ENCODE peak calls at places on chromosomes 13 and 19, in four cellular contexts. G is astrocyte of the cerebellum; F is stimulated activated CD8-positive, alpha-beta memory T cell treated with anti-CD3 and anti-CD28 coated beads, Interleukin-15, amount 100 ng/mL, for 4 hours; H is breast epithelium. D is an unnamed sample.

GRCh38 chr13:49711218-49711863 is 20.1 kb upstream of the EBPL start:
- DNase-seq in G (no peak), F (no peak), H (no peak), D (no peak)

GRCh38 chr19:45960595-45961235 is 12.9 kb downstream of the NOVA2 start:
- DNase-seq in G (no peak), F (no peak), H (no peak), D (no peak)

GRCh38 chr13:20185657-20186056 is 7.1 kb downstream of the GJB2 start:
- DNase-seq in G (no peak), F (no peak), H (no peak), D (no peak)

GRCh38 chr19:41887711-41888382 is 4.9 kb downstream of the ARHGEF1 start:
- DNase-seq in G (peak; percentile 11), F (peak; percentile 82), H (no peak), D (no peak)

GRCh38 chr19:2770055-2771013 is 12.7 kb downstream of the SGTA start:
- DNase-seq in G (no peak), F (no peak), H (no peak), D (no peak)

GRCh38 chr19:56110515-56111448 is 10.3 kb downstream of the ZNF787 start:
- DNase-seq in G (no peak), F (no peak), H (no peak), D (no peak)

GRCh38 chr13:39148513-39148961 is 110.3 kb downstream of the NHLRC3 start:
- DNase-seq in G (peak; percentile 94), F (no peak), H (no peak), D (no peak)

GRCh38 chr19:29815231-29815630 is 3.4 kb downstream of the CCNE1 start:
- DNase-seq in G (no peak), F (no peak), H (no peak), D (no peak)

GRCh38 chr13:36858285-36858684 is 39.3 kb downstream of the RFXAP start:
- DNase-seq in G (peak; percentile 40), F (no peak), H (no peak), D (no peak)

GRCh38 chr13:51821666-51822065 is 17.7 kb upstream of the DHRS12 start:
- DNase-seq in G (no peak), F (no peak), H (no peak), D (no peak)

D was measured in esophagus squamous epithelium.